ENCODE peak calls at places on chromosomes 3 and 15, in four cellular contexts. K is OCI-LY7, Y is fibroblast of pulmonary artery, W is GM20000. X is an unnamed sample.

GRCh38 chr3:14352002-14352627 is 50.3 kb upstream of the SLC6A6 start:
- DNase-seq in K (peak), Y (no peak), W (no peak), X (no peak)

GRCh38 chr3:152331018-152331541 is 62.4 kb downstream of the MBNL1 start:
- DNase-seq in K (no peak), Y (peak), W (no peak), X (no peak)

GRCh38 chr3:104887069-104887468 is 479.6 kb upstream of the ALCAM start:
- DNase-seq in K (no peak), Y (peak), W (no peak), X (no peak)

GRCh38 chr3:72591522-72592421 is 256.5 kb downstream of the SHQ1 start:
- DNase-seq in K (no peak), Y (peak), W (no peak), X (no peak)

GRCh38 chr15:92968926-92969664 is 69.0 kb downstream of the CHD2 start:
- DNase-seq in K (no peak), Y (no peak), W (no peak), X (no peak)

GRCh38 chr15:26590673-26591072 is 182.2 kb downstream of the GABRB3 start:
- DNase-seq in K (no peak), Y (no peak), W (no peak), X (no peak)

GRCh38 chr3:58824285-58824684 is 157.7 kb upstream of the FAM3D start:
- DNase-seq in K (peak), Y (peak), W (peak), X (peak)

GRCh38 chr15:35626531-35626930 is 80.6 kb upstream of the DPH6 start:
- DNase-seq in K (no peak), Y (peak), W (no peak), X (no peak)

GRCh38 chr15:89457086-89457485 is 39.3 kb downstream of the RHCG start:
- DNase-seq in K (peak), Y (peak), W (no peak), X (no peak)

GRCh38 chr15:77682564-77682963 is 49.9 kb upstream of the LINGO1 start:
- DNase-seq in K (no peak), Y (no peak), W (no peak), X (no peak)

GRCh38 chr15:92989469-92989868 is 89.3 kb downstream of the CHD2 start:
- DNase-seq in K (no peak), Y (no peak), W (no peak), X (no peak)

GRCh38 chr3:138726966-138727365 is 107.8 kb downstream of the PIK3CB start:
- DNase-seq in K (no peak), Y (peak), W (no peak), X (no peak)

GRCh38 chr15:40470423-40471104 is at the start of gene CHST14:
- DNase-seq in K (peak), Y (peak), W (peak), X (peak)

GRCh38 chr3:159413319-159413718 is 575.3 kb upstream of the IL12A start:
- DNase-seq in K (no peak), Y (no peak), W (no peak), X (no peak)

GRCh38 chr3:190076601-190077444 is 43.9 kb downstream of the P3H2 start:
- DNase-seq in K (no peak), Y (peak), W (no peak), X (no peak)

GRCh38 chr15:29937956-29938355 is 115.7 kb upstream of the TJP1 start:
- DNase-seq in K (no peak), Y (peak), W (no peak), X (no peak)

GRCh38 chr3:10475983-10476382 is 29.4 kb downstream of the ATP2B2 start:
- DNase-seq in K (no peak), Y (no peak), W (no peak), X (no peak)

GRCh38 chr3:171563298-171563697 is 103.1 kb upstream of the TNIK start:
- DNase-seq in K (no peak), Y (no peak), W (no peak), X (no peak)

GRCh38 chr3:66138336-66139234 is 82.2 kb upstream of the SLC25A26 start:
- DNase-seq in K (peak), Y (peak), W (peak), X (peak)

GRCh38 chr3:175066617-175067415 is 207.7 kb downstream of the NAALADL2 start:
- DNase-seq in K (no peak), Y (no peak), W (no peak), X (no peak)

GRCh38 chr15:101437209-101437608 is 52.3 kb downstream of the PCSK6 start:
- DNase-seq in K (no peak), Y (no peak), W (no peak), X (no peak)

GRCh38 chr3:23389089-23389488 is 186.0 kb downstream of the UBE2E2 start:
- DNase-seq in K (peak), Y (no peak), W (no peak), X (peak)

GRCh38 chr15:35437157-35437556 is 108.8 kb downstream of the DPH6 start:
- DNase-seq in K (no peak), Y (peak), W (no peak), X (no peak)

GRCh38 chr3:86180696-86181095 is 810.3 kb downstream of the VGLL3 start:
- DNase-seq in K (no peak), Y (no peak), W (no peak), X (peak)

GRCh38 chr15:94480289-94480834 is 249.0 kb downstream of the MCTP2 start:
- DNase-seq in K (no peak), Y (no peak), W (no peak), X (no peak)

GRCh38 chr3:158109804-158110657 is at the start of gene RSRC1:
- DNase-seq in K (peak), Y (peak), W (peak), X (peak)

GRCh38 chr15:70385052-70385451 is 287.3 kb upstream of the TLE3 start:
- DNase-seq in K (no peak), Y (no peak), W (no peak), X (no peak)

GRCh38 chr3:13120928-13121552 is 47.8 kb upstream of the IQSEC1 start:
- DNase-seq in K (no peak), Y (no peak), W (no peak), X (no peak)

GRCh38 chr3:186093271-186093900 is 15.5 kb downstream of the ETV5 start:
- DNase-seq in K (no peak), Y (no peak), W (no peak), X (peak)

DNA sequence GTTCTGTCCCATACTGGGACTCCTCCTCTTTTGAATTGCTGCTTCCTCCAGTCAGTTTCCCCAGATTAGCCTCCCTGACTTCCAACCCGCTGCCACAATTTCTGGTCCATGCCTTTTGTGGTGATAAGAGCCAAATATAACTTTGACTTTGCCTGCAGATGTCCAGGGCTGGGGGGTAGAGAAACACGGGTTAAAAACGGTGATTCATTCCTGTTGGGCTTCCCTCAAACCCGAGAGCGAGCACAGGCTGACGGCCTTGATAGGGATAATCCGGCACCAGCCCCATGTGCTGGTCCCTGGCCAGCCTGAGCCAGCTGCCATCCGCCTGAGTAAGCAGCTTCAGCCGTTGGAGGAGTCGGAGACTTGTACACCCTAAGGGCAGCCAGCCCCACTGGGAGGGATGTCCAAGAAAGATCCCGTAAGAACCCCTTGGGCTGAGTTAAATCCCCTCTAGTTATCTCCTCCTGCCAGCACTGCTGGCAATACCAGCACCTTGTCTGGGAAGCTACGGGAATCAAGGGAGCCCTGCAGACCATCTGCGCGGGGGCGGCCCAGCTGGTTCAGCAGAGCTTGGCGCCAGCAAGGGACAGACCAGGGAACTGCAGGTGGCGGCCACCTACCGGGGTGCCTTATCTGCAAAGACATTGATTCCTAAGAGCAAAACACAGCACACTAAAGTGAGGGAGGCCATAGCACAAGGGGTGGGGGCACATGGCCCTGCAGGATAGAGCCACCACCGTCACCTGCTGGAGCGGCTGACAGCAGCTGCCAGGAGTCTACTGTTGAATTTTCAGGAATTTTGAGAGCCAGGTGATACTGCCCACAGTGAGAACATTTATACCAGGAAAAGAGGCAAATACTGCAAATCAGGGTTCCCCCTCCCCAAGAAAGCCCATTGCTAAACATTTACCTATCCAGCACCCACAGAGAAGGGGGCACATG is 18.1 kb downstream of the CSPG4 start:
- DNase-seq in K (peak), Y (peak), W (peak), X (peak)
- TF ChIP-seq CTCF in K (peak), Y (peak), W (peak), X (no peak)

DNA sequence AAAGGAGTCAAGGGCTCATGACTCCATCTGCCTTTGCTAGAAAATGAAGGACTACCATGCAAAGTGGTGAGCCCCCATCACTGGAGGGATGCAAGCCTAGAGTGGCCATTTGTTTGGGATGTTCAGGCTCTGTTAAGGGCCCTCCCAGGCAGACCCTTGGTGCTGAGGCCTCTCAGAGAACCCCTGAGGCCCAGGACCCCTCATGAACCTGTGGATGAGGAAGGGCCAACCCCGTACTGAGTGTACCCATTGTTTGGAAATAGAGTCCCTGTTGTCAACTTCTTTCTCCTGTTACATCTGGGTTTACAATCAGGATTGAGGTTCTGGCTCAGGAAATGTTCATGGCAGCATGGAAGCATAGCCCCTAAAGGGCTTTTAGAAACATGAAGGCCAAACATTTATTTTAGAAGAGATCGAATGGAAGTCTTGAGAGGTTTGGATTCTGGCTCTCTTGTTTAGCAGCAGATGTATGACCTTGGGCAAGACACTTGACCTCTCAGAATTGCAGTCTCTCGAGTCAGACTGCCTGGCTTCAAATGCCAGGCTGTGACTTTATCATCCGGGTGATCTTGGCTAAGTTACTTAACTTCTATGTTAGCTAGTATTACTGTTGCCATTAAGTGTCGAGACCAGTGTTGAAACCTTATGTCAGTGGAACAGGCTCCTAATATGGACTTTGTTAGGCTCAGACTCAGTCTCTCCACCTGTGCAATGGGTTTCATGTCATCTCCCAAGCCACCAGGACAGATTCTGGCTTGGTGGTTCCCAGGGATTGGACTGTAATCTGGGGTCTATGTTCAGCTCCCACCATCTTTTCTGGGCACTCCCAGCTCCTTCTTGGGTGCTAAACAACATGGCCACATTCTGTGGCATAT is 12.4 kb downstream of the ITGA11 start:
- DNase-seq in K (no peak), Y (no peak), W (no peak), X (no peak)
- TF ChIP-seq CTCF in K (no peak), Y (no peak), W (no peak), X (no peak)

DNA sequence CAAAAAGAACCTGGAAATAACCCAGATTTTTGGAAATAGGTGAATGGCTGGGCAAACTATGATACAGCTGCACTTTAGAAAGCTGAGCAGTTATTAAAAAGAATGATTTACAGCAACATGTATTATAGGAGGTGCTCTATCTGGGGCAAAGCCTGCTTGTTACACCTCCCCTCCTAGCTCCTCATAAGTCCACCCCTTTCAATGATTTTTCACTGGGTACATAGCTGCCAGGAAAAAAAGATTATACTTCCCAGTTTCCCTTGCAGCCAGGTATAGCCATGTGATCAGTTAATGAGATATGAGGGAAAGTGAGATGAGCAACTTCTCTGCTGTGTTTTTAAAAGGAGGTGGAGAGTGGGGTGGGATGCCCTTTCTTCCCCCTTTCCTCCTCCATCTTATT is 97.7 kb downstream of the CHST2 start:
- DNase-seq in K (no peak), Y (no peak), W (no peak), X (no peak)
- TF ChIP-seq CTCF in K (no peak), Y (no peak), W (no peak), X (no peak)

GRCh38 chr15:75179773-75180140 is 21.9 kb upstream of the C15orf39 start:
- DNase-seq in K (no peak), Y (no peak), W (no peak), X (no peak)

GRCh38 chr15:75185271-75186029 is 16.2 kb upstream of the C15orf39 start:
- DNase-seq in K (no peak), Y (no peak), W (no peak), X (no peak)

GRCh38 chr15:75178938-75179772 is 22.5 kb upstream of the C15orf39 start:
- DNase-seq in K (no peak), Y (no peak), W (no peak), X (no peak)

GRCh38 chr15:75181780-75182179 is 19.9 kb upstream of the C15orf39 start:
- DNase-seq in K (no peak), Y (no peak), W (no peak), X (no peak)

DNA sequence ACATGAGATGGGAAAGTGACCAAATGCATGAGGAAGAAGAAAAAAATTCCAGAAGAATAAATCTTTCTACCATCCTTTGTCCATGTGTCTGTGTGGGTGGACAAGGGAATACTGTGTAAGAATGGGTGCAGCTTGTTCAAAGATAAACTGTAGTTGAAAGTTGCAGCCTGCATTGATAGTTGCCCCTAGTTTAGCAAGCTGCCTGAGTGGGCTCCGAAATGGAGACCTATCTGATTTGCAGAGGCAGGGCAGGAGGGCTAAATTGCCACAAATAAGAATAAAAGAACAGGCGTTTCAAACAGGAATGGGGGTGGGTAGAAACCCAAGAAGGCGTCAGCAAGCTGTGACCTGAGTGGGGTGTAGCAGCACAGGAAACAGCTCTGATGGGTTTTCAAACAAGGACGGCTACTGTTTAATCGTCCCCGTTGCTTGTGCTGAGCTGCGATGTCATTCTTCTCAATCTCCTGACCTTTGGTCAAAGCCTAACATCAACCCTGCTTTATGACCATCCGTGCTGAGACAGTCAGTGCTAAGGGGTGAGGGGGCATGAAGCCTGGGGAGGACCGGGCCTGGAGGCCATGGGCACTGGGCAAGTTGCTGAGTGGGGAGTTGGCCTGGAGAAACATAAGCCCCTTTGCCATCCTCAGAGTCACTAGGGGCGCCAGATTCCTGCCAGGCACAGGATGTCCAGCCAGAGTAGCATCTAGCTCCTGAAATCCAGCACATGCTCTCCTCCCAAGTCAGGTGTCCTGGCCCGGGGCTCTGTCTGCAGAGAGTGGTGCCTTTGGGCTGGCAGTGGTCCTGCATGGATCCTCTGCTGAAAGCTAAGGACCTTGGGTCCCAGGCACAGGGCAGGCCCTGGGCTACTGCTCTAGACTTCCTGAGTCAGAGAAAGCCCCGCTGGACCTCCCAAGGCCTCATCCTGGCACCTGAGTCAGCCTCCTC is 19.2 kb upstream of the C15orf39 start:
- DNase-seq in K (no peak), Y (peak), W (peak), X (no peak)
- TF ChIP-seq CTCF in K (peak), Y (no peak), W (peak), X (no peak)

GRCh38 chr3:126976906-126977305 is 6.0 kb upstream of the PLXNA1 start:
- DNase-seq in K (no peak), Y (no peak), W (no peak), X (no peak)

GRCh38 chr3:126979076-126979628 is 3.8 kb upstream of the PLXNA1 start:
- DNase-seq in K (no peak), Y (no peak), W (no peak), X (no peak)

GRCh38 chr3:126980266-126980811 is 2.6 kb upstream of the PLXNA1 start:
- DNase-seq in K (no peak), Y (no peak), W (no peak), X (no peak)

GRCh38 chr3:126977821-126978220 is 5.1 kb upstream of the PLXNA1 start:
- DNase-seq in K (no peak), Y (no peak), W (no peak), X (no peak)

GRCh38 chr3:126978291-126978690 is 4.6 kb upstream of the PLXNA1 start:
- DNase-seq in K (no peak), Y (no peak), W (no peak), X (no peak)
- TF ChIP-seq CTCF in K (no peak), Y (no peak), W (no peak), X (no peak)

GRCh38 chr3:169295126-169295525 is 368.4 kb downstream of the MECOM start:
- DNase-seq in K (peak), Y (peak), W (no peak), X (no peak)
- TF ChIP-seq CTCF in K (peak), Y (peak), W (no peak), X (peak)

DNA sequence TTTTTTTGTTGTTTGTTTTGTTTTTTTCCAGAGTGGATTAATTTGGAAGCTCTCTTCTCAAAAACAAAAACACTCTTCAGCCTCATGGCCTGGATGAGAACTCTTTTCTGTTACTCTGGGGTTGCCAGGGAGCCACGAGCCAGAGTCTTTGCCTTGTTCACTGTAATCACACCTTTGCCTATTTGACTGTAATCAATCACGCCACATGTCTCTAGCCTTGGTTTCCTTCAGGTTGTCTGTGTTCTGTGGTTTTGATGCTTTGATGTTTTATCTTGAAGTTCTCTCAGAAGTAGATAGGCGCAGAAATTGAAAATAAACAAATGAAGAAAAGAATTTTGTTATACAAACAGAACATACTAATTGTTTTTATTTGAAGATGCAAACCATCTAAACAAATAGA is 62.3 kb upstream of the IGF1R start:
- DNase-seq in K (no peak), Y (no peak), W (no peak), X (no peak)
- TF ChIP-seq CTCF in K (no peak), Y (no peak), W (no peak), X (no peak)